ENCODE peak calls at places on chromosomes 7 and 10, in eight cellular contexts. One of them, this sample, is unnamed.

GRCh38 chr10:5816170-5816569 is 2.9 kb upstream of the GDI2 start:
- DNase-seq in MCF 10A: no peak
- DNase-seq in Panc1: no peak
- DNase-seq in IMR-90: no peak
- DNase-seq in B cell: peak
- DNase-seq in GM12865: peak
- DNase-seq in glutamatergic neuron: no peak
- DNase-seq in CD8-positive, alpha-beta T cell: no peak
- DNase-seq in this sample: no peak

GRCh38 chr10:70087641-70088040 is 35.0 kb downstream of the MACROH2A2 start:
- DNase-seq in MCF 10A: no peak
- DNase-seq in Panc1: no peak
- DNase-seq in IMR-90: no peak
- DNase-seq in B cell: no peak
- DNase-seq in GM12865: no peak
- DNase-seq in glutamatergic neuron: no peak
- DNase-seq in CD8-positive, alpha-beta T cell: no peak
- DNase-seq in this sample: no peak

GRCh38 chr7:17005277-17005676 is 123.5 kb upstream of the AGR3 start:
- DNase-seq in MCF 10A: no peak
- DNase-seq in Panc1: no peak
- DNase-seq in IMR-90: no peak
- DNase-seq in B cell: no peak
- DNase-seq in GM12865: no peak
- DNase-seq in glutamatergic neuron: no peak
- DNase-seq in CD8-positive, alpha-beta T cell: no peak
- DNase-seq in this sample: no peak

GRCh38 chr7:12926236-12926635 is 238.8 kb downstream of the ARL4A start:
- DNase-seq in MCF 10A: no peak
- DNase-seq in Panc1: no peak
- DNase-seq in IMR-90: no peak
- DNase-seq in B cell: no peak
- DNase-seq in GM12865: no peak
- DNase-seq in glutamatergic neuron: no peak
- DNase-seq in CD8-positive, alpha-beta T cell: no peak
- DNase-seq in this sample: no peak

GRCh38 chr7:74010407-74010806 is 17.6 kb upstream of the ELN start:
- DNase-seq in MCF 10A: no peak
- DNase-seq in Panc1: no peak
- DNase-seq in IMR-90: peak
- DNase-seq in B cell: no peak
- DNase-seq in GM12865: no peak
- DNase-seq in glutamatergic neuron: no peak
- DNase-seq in CD8-positive, alpha-beta T cell: no peak
- DNase-seq in this sample: no peak

GRCh38 chr7:116236020-116236630 is 25.8 kb downstream of the TES start:
- DNase-seq in MCF 10A: peak
- DNase-seq in Panc1: no peak
- DNase-seq in IMR-90: peak
- DNase-seq in B cell: peak
- DNase-seq in GM12865: peak
- DNase-seq in glutamatergic neuron: no peak
- DNase-seq in CD8-positive, alpha-beta T cell: peak
- DNase-seq in this sample: no peak

GRCh38 chr7:41881313-41882130 is 178.6 kb upstream of the INHBA start:
- DNase-seq in MCF 10A: no peak
- DNase-seq in Panc1: no peak
- DNase-seq in IMR-90: peak
- DNase-seq in B cell: peak
- DNase-seq in GM12865: peak
- DNase-seq in glutamatergic neuron: no peak
- DNase-seq in CD8-positive, alpha-beta T cell: peak
- DNase-seq in this sample: peak

GRCh38 chr10:93995598-93996271 is 2.0 kb downstream of the PLCE1 start:
- DNase-seq in MCF 10A: peak
- DNase-seq in Panc1: no peak
- DNase-seq in IMR-90: peak
- DNase-seq in B cell: no peak
- DNase-seq in GM12865: no peak
- DNase-seq in glutamatergic neuron: no peak
- DNase-seq in CD8-positive, alpha-beta T cell: no peak
- DNase-seq in this sample: no peak

GRCh38 chr10:130493446-130494198 is 357.4 kb downstream of the GLRX3 start:
- DNase-seq in MCF 10A: no peak
- DNase-seq in Panc1: no peak
- DNase-seq in IMR-90: no peak
- DNase-seq in B cell: no peak
- DNase-seq in GM12865: no peak
- DNase-seq in glutamatergic neuron: peak
- DNase-seq in CD8-positive, alpha-beta T cell: no peak
- DNase-seq in this sample: no peak

GRCh38 chr7:5672468-5672867 is 109.0 kb downstream of the RNF216 start:
- DNase-seq in MCF 10A: no peak
- DNase-seq in Panc1: no peak
- DNase-seq in IMR-90: peak
- DNase-seq in B cell: no peak
- DNase-seq in GM12865: no peak
- DNase-seq in glutamatergic neuron: no peak
- DNase-seq in CD8-positive, alpha-beta T cell: no peak
- DNase-seq in this sample: no peak

GRCh38 chr10:79445217-79445707 is at the start of gene ZCCHC24:
- DNase-seq in MCF 10A: peak
- DNase-seq in Panc1: no peak
- DNase-seq in IMR-90: no peak
- DNase-seq in B cell: no peak
- DNase-seq in GM12865: peak
- DNase-seq in glutamatergic neuron: peak
- DNase-seq in CD8-positive, alpha-beta T cell: no peak
- DNase-seq in this sample: no peak

GRCh38 chr7:46859963-46860475 is 721.9 kb downstream of the TNS3 start:
- DNase-seq in MCF 10A: peak
- DNase-seq in Panc1: no peak
- DNase-seq in IMR-90: peak
- DNase-seq in B cell: no peak
- DNase-seq in GM12865: no peak
- DNase-seq in glutamatergic neuron: no peak
- DNase-seq in CD8-positive, alpha-beta T cell: no peak
- DNase-seq in this sample: no peak

GRCh38 chr10:97648557-97649404 is 8.3 kb downstream of the PI4K2A start:
- DNase-seq in MCF 10A: peak
- DNase-seq in Panc1: peak
- DNase-seq in IMR-90: peak
- DNase-seq in B cell: peak
- DNase-seq in GM12865: peak
- DNase-seq in glutamatergic neuron: no peak
- DNase-seq in CD8-positive, alpha-beta T cell: no peak
- DNase-seq in this sample: peak

DNA sequence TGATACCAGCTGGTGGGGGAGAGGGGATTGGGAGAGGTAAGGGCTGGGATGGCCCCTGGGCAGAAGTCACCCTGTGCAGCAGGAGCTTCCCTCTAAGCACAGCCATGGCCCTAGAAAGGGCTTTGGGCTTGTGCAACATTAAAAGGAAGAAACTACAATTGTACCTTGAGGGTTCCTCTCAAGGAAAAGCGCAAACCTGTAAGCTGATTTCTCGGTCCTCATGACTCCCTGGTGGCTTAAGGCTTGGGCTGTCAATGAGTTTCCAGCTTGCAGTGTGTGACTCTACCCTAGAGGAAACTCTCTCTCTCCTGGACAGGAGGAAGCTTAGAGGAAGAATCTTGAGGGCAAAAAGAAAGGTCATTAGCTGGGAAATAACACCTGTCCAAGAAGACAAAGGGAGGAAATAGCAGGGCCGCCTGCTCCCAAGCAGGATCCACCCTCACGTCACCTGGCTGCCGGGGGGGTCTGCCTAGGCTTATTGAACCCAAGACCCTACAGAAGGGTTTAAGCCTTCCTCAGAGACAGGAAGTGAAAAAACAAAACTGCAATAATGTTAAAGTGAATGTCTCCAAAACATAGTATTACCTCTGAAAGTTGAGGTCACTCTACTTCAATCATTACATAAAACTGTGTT is 112.5 kb downstream of the WDR11 start:
- DNase-seq in MCF 10A: no peak
- DNase-seq in Panc1: no peak
- DNase-seq in IMR-90: no peak
- DNase-seq in B cell: no peak
- DNase-seq in GM12865: no peak
- DNase-seq in glutamatergic neuron: no peak
- DNase-seq in CD8-positive, alpha-beta T cell: no peak
- DNase-seq in this sample: no peak
- TF ChIP-seq CTCF in MCF 10A: no peak
- TF ChIP-seq CTCF in Panc1: no peak
- TF ChIP-seq CTCF in IMR-90: no peak
- TF ChIP-seq CTCF in B cell: no peak
- TF ChIP-seq CTCF in GM12865: no peak
- TF ChIP-seq CTCF in glutamatergic neuron: no peak
- TF ChIP-seq CTCF in CD8-positive, alpha-beta T cell: no peak
- TF ChIP-seq CTCF in this sample: no peak

GRCh38 chr7:80772347-80773101 is 134.1 kb downstream of the CD36 start:
- DNase-seq in MCF 10A: no peak
- DNase-seq in Panc1: no peak
- DNase-seq in IMR-90: no peak
- DNase-seq in B cell: no peak
- DNase-seq in GM12865: no peak
- DNase-seq in glutamatergic neuron: peak
- DNase-seq in CD8-positive, alpha-beta T cell: no peak
- DNase-seq in this sample: no peak

GRCh38 chr7:80773787-80774508 is 135.5 kb downstream of the CD36 start:
- DNase-seq in MCF 10A: no peak
- DNase-seq in Panc1: no peak
- DNase-seq in IMR-90: no peak
- DNase-seq in B cell: no peak
- DNase-seq in GM12865: no peak
- DNase-seq in glutamatergic neuron: no peak
- DNase-seq in CD8-positive, alpha-beta T cell: no peak
- DNase-seq in this sample: no peak

GRCh38 chr7:80775972-80776371 is 137.5 kb downstream of the CD36 start:
- DNase-seq in MCF 10A: no peak
- DNase-seq in Panc1: no peak
- DNase-seq in IMR-90: no peak
- DNase-seq in B cell: no peak
- DNase-seq in GM12865: no peak
- DNase-seq in glutamatergic neuron: no peak
- DNase-seq in CD8-positive, alpha-beta T cell: no peak
- DNase-seq in this sample: no peak

GRCh38 chr7:80774843-80775242 is 136.4 kb downstream of the CD36 start:
- DNase-seq in MCF 10A: no peak
- DNase-seq in Panc1: no peak
- DNase-seq in IMR-90: no peak
- DNase-seq in B cell: no peak
- DNase-seq in GM12865: no peak
- DNase-seq in glutamatergic neuron: no peak
- DNase-seq in CD8-positive, alpha-beta T cell: no peak
- DNase-seq in this sample: no peak

DNA sequence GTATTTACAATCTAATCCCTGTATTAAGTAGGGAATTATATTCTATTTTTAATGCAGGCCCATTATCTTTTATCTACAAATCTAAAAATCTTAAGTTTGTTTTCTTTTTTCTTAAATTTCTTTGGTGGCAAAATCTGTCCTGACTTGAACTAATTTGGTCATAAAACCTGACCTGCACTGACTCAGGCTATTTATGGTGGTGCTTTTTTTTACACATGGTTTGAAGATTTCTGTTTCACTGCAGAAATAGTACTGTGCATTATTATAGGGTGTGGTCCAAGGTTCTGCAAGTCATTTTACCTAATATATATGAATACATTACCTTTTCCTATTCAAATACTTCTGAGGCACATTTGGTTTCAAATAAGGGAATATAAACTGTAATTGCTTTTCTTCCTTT is 137.0 kb downstream of the CD36 start:
- DNase-seq in MCF 10A: no peak
- DNase-seq in Panc1: no peak
- DNase-seq in IMR-90: no peak
- DNase-seq in B cell: no peak
- DNase-seq in GM12865: peak
- DNase-seq in glutamatergic neuron: no peak
- DNase-seq in CD8-positive, alpha-beta T cell: no peak
- DNase-seq in this sample: no peak
- TF ChIP-seq CTCF in MCF 10A: no peak
- TF ChIP-seq CTCF in Panc1: no peak
- TF ChIP-seq CTCF in IMR-90: no peak
- TF ChIP-seq CTCF in B cell: no peak
- TF ChIP-seq CTCF in GM12865: no peak
- TF ChIP-seq CTCF in glutamatergic neuron: no peak
- TF ChIP-seq CTCF in CD8-positive, alpha-beta T cell: no peak
- TF ChIP-seq CTCF in this sample: no peak

DNA sequence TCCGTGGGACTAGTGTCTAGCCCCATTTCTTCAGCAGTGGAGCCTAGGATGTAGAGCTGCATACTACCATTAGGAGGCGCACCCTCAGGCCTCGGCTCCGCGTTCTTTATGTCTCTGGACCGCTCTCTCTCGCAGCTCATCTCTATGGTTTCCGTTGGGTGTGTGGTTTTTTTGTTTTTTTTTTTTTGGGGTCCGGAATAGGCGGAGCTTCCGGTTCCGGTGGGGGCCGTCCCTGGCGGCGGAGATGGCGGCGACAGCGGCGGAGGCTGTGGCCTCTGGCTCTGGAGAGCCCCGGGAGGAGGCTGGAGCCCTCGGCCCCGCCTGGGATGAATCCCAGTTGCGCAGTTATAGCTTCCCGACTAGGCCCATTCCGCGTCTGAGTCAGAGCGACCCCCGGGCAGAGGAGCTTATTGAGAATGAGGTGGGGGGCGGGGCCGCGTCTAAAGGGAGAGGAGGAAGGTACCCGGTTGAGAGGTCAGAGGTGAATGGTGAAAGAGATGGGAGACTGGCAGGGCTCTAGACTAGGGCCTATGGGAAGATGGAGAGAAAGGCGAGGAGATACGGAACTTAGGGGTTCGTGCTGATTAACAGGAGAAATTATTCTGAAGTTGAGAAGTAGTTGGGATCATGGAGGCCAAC is at the start of gene HIF1AN:
- DNase-seq in MCF 10A: peak
- DNase-seq in Panc1: peak
- DNase-seq in IMR-90: peak
- DNase-seq in B cell: peak
- DNase-seq in GM12865: peak
- DNase-seq in glutamatergic neuron: peak
- DNase-seq in CD8-positive, alpha-beta T cell: peak
- DNase-seq in this sample: peak
- TF ChIP-seq CTCF in MCF 10A: peak
- TF ChIP-seq CTCF in Panc1: peak
- TF ChIP-seq CTCF in IMR-90: peak
- TF ChIP-seq CTCF in B cell: peak
- TF ChIP-seq CTCF in GM12865: peak
- TF ChIP-seq CTCF in glutamatergic neuron: peak
- TF ChIP-seq CTCF in CD8-positive, alpha-beta T cell: peak
- TF ChIP-seq CTCF in this sample: peak

DNA sequence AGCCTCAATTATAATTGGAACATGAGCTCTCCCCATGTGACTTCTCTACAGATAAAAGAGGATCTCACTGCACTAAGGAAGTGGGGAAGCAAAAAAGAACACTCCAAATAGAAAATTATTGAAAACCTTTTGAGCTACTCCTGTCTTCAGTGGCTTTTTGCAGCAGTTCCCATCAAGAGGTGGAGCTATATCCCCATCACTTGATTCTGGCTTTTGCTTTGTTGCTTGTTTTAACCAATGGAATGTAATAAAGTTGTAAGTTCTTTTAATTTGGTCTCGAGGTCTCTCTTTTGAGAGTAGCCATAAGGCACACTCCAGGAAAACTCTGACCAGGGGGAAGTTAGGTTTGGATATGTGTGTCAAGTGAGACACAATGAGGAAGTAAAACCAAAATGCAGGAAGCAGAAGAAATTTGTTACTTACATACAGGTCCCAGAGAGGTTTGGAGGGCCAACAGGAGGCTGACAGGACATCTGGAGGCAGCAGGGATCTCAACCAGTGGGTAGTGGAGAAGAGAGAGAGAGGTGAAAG is 569.4 kb downstream of the HTR7 start:
- DNase-seq in MCF 10A: peak
- DNase-seq in Panc1: peak
- DNase-seq in IMR-90: peak
- DNase-seq in B cell: no peak
- DNase-seq in GM12865: peak
- DNase-seq in glutamatergic neuron: no peak
- DNase-seq in CD8-positive, alpha-beta T cell: no peak
- DNase-seq in this sample: no peak
- TF ChIP-seq CTCF in MCF 10A: peak
- TF ChIP-seq CTCF in Panc1: peak
- TF ChIP-seq CTCF in IMR-90: peak
- TF ChIP-seq CTCF in B cell: no peak
- TF ChIP-seq CTCF in GM12865: no peak
- TF ChIP-seq CTCF in glutamatergic neuron: no peak
- TF ChIP-seq CTCF in CD8-positive, alpha-beta T cell: no peak
- TF ChIP-seq CTCF in this sample: no peak